ENCODE peak calls at places on chromosomes 13 and 19, in ten cellular contexts. F, X, T, O, I, S, N, J, A and L are unnamed samples.

GRCh38 chr13:33740134-33740538 is 77.8 kb upstream of the RFC3 start:
- DNase-seq in X (no peak), S (no peak), J (no peak), O (no peak), T (no peak), A (peak), I (peak), F (peak), N (no peak), L (peak)

GRCh38 chr13:65768545-65768944 is 1461.6 kb downstream of the PCDH9 start:
- DNase-seq in X (no peak), A (no peak), T (no peak), I (no peak), F (no peak), O (no peak), S (no peak), J (no peak), N (no peak), L (no peak)

GRCh38 chr19:28635962-28636629 is 576.9 kb downstream of the UQCRFS1 start:
- DNase-seq in F (no peak), T (no peak), N (no peak), I (no peak), X (no peak), S (no peak), A (no peak), J (no peak), O (no peak), L (peak)

GRCh38 chr19:52453324-52454094 is at the start of gene ZNF578:
- DNase-seq in F (peak), S (peak), I (peak), T (peak), N (peak), O (peak), X (peak), J (peak), A (peak), L (peak)

GRCh38 chr19:29622191-29623070 is 16.3 kb downstream of the POP4 start:
- DNase-seq in A (peak), X (no peak), J (no peak), T (no peak), F (no peak), I (peak), N (no peak), O (no peak), S (no peak), L (no peak)

GRCh38 chr19:52007436-52007804 is 591 bp downstream of the ZNF615 start:
- DNase-seq in N (no peak), S (no peak), A (peak), I (peak), O (no peak), X (no peak), J (no peak), T (peak), F (peak), L (peak)

GRCh38 chr19:33906578-33907335 is 110.1 kb downstream of the KCTD15 start:
- DNase-seq in O (no peak), A (peak), X (no peak), I (peak), T (peak), S (no peak), N (peak), F (peak), J (no peak), L (no peak)

GRCh38 chr13:32988588-32989256 is 27.5 kb upstream of the KL start:
- DNase-seq in J (no peak), S (no peak), F (peak), N (no peak), X (no peak), T (no peak), I (no peak), O (no peak), A (peak), L (peak)

GRCh38 chr13:51620165-51620983 is 36.1 kb downstream of the WDFY2 start:
- DNase-seq in A (peak), O (no peak), T (no peak), X (no peak), S (no peak), N (no peak), J (no peak), I (no peak), F (no peak), L (no peak)

GRCh38 chr19:46762245-46762890 is 16.1 kb upstream of the STRN4 start:
- DNase-seq in F (no peak), A (no peak), N (no peak), I (no peak), S (no peak), O (no peak), X (no peak), T (no peak), J (no peak), L (no peak)

GRCh38 chr13:110262082-110262436 is 44.9 kb downstream of the COL4A1 start:
- DNase-seq in N (no peak), S (no peak), A (no peak), O (no peak), F (no peak), J (no peak), X (no peak), I (no peak), T (no peak), L (no peak)

GRCh38 chr19:1482361-1483066 is 3.5 kb upstream of the C19orf25 start:
- DNase-seq in X (no peak), I (no peak), S (no peak), T (no peak), F (no peak), O (peak), A (no peak), J (no peak), N (no peak), L (no peak)

DNA sequence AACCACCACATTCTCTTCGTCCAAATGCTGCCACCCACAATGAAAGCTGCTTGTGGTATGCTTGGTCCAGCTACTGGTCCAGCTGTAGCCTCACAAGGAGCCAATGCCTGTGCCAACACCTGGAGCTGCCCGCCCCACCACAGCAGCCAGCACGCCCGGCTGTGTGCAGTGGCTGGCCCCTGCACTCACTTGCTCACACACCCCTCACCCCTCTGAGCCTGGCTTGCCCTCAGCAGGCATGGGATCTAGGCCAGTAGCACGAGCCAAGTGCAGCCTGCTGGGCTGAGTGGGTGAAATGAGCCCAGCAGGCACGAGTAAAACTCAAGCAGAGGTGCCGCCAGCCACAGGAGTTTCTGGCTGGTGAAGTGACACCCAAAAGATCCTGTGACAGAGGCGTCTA is 2096.4 kb upstream of the PCDH20 start:
- DNase-seq in F (no peak), X (no peak), T (no peak), J (no peak), A (no peak), O (no peak), I (no peak), N (no peak), S (no peak), L (no peak)
- H3K4me3 ChIP-seq in F (no peak), X (no peak), T (no peak), J (no peak), A (no peak), O (no peak), I (no peak), N (no peak), S (no peak), L (no peak)

DNA sequence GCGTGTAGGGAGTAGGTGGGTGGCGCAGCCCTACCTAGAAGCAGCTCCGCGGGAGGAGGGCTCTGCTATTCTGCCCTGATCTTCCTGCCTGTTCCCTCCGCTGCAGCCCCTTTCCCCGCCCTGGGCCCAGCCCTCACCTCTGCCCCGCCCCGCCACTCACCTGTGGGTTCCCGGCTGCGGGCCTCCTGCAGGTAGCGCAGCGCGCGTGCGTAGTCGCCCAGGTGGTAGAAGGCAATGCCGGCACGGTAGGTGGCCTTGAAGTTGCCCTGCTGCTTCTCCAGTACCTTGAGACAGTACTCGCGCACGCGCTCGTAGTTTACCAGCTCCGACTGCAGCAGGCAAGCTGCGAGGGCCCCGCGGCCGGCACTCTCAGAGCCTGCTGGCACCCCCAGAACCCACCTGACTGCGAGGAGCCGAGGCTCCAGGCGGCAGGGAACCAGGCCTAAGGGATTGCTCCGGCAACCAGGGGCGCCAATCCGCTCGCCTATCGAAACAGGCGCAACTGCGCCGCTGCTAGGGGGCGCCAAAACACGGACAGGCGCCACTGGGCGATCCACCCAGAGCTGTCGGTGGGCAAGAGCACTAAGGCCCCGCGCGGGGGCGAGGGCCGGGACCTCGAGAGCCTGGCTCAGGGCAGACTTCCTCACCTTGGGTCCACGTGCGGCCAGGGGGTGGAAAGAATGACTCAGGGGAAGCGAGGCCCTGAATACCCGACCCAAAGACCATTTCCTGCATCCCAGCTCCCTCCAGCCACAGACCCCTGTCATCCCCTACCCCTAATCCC is 965 bp downstream of the TTC9B start:
- DNase-seq in F (no peak), A (no peak), I (no peak), N (no peak), J (no peak), S (no peak), X (no peak), T (peak), O (no peak), L (peak)
- H3K4me3 ChIP-seq in F (no peak), A (no peak), I (no peak), N (no peak), J (no peak), S (no peak), X (no peak), T (no peak), O (no peak), L (no peak)

DNA sequence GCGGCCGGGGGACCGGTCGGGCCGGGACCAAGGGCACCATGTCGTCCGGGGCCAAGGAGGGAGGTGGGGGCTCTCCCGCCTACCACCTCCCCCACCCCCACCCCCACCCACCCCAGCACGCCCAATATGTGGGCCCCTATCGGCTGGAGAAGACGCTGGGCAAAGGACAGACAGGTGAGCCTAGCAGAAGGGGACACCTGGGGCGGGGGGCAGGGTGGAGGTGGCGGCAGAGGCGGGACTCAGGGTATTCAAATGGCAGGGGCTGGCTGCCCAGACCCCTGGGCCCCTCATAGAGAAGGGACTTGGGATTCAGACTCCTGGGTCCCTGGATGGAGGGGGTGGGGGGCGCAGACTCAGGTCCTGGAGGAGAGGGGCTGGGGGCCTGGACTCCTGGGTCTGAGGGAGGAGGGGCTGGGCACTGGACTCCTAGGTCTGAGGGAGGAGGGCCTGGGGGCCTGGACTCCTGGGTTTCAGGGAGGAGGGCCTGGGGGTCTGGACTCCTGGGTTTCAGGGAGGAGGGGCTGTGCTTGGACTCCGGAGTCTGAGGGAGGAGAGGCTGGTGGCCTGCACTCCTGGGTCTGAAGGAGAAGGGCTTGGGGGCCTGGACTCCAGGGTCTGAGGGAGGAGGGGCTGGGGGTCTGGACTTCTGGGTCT is 735 bp downstream of the BRSK1 start:
- DNase-seq in T (no peak), F (no peak), J (no peak), X (no peak), S (no peak), A (no peak), O (no peak), I (no peak), N (no peak), L (no peak)
- H3K4me3 ChIP-seq in T (no peak), F (peak), J (peak), X (no peak), S (no peak), A (peak), O (peak), I (peak), N (peak), L (peak)

GRCh38 chr13:35765387-35765786 is 288.9 kb upstream of the MAB21L1 start:
- DNase-seq in J (no peak), N (no peak), X (no peak), S (no peak), O (no peak), A (peak), T (no peak), F (no peak), I (no peak), L (no peak)
- H3K4me3 ChIP-seq in J (no peak), N (no peak), X (no peak), S (no peak), O (no peak), A (no peak), T (no peak), F (no peak), I (no peak), L (no peak)

DNA sequence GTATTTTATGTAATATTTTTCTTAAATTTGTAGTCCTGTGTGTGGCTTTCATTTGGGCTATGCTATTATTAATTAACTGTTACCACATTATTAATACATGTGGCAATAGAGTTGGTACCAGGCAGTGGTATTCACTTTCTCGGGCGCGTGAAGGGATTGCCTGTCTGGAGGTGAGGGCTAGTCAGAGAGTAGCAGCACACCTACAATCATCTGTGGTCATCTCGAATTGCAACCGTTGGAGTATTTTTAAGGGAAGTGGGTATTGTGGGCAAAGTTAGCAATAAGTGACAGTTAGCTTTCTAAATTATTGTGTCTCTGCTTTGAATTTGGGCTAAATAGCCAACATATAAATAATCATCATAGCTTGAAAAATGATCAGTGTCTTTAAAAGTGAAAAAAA is 20.0 kb upstream of the GPR18 start:
- DNase-seq in A (no peak), I (no peak), J (no peak), T (no peak), X (no peak), F (no peak), O (no peak), N (no peak), S (peak), L (no peak)
- H3K4me3 ChIP-seq in A (no peak), I (no peak), J (no peak), T (no peak), X (no peak), F (no peak), O (no peak), N (no peak), S (no peak), L (no peak)

DNA sequence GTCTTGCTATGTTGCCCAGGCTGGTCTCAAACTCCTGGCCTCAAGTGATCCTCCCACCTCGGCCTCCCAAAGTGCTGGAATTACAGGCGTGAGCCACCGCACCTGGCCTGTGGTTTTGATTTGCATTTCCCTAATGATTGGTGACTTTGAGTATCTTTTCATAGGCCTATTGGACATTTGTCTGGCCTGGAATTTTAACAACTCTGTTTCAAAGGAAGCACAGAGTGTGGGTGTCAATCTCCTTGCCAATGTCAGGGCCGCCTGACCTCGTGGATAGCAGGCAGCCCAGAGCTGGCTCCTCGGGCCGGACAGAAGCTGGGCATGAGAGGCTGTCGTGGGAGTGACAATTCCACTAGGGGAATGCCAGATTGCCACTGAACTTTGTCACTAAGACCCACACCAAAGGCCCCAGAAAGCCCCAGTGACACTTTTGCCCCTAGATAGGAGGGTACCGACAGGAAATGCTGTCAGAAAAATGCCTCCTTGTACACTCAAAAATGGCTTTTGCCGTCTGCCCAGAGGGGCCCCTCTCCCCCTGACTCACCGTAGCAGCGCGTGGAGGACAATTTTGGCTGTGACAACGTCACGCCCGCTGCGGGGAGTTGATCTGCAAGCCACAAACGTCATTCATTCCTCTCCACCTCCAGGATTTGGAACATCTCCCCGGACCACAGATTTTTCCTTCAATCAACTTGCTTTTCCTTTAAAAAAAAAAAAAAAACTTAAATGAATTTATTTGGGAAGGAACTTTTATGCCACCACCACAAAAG is 11.7 kb upstream of the ADGRE5 start:
- DNase-seq in A (peak), X (peak), I (peak), O (no peak), F (peak), S (no peak), T (no peak), J (no peak), N (no peak), L (peak)
- H3K4me3 ChIP-seq in A (no peak), X (peak), I (no peak), O (no peak), F (no peak), S (no peak), T (no peak), J (no peak), N (no peak), L (no peak)

DNA sequence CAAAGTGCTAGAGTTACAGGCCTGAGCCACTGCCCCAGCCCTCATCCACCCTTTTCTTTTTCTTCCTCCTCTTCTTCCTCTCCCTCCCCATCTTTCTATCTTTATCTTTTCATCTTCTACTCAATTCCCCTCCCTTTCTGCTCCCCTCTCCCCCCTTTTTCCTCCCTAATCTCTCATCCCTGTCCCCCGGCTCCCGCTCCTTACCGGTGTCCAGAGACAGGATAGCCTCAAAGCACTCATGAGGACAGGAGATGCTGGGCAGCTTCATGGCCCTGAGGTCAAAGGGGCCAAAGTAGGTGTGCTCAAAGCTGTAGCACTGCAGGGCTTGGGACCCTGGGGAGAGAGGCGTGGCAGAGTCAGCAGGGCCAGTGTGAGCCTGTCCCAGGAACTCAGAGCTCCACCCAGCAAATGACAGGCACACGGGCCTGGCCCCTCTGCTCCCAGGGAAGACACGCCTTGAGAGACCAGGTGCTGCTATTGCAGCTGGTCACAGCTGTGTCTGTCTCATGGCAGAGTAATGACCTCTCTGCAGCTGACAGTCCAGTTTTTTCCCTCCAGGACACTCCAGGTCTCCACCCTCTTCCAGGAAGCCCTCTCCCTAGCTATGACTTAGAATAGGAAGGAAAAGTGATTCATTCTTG is 2.6 kb downstream of the LYPD5 start:
- DNase-seq in S (no peak), I (no peak), T (no peak), A (no peak), F (no peak), O (no peak), N (no peak), J (no peak), X (no peak), L (no peak)
- H3K4me3 ChIP-seq in S (no peak), I (no peak), T (no peak), A (no peak), F (no peak), O (no peak), N (no peak), J (no peak), X (no peak), L (no peak)